ENCODE peak calls at places on chromosomes 7 and 10, in four cellular contexts. W, R, B and C are unnamed samples.

GRCh38 chr7:41189866-41190265 is 513.0 kb downstream of the INHBA start:
- DNase-seq in W (no peak), R (no peak), B (peak; percentile 97), C (no peak)

GRCh38 chr7:122182081-122182480 is 38.0 kb upstream of the AASS start:
- DNase-seq in W (no peak), R (no peak), B (no peak), C (no peak)

GRCh38 chr10:819326-819725 is 112.2 kb downstream of the LARP4B start:
- DNase-seq in W (no peak), R (no peak), B (no peak), C (no peak)

GRCh38 chr10:42975005-42975493 is 101.8 kb upstream of the RET start:
- DNase-seq in W (peak; percentile 41), R (no peak), B (no peak), C (no peak)

GRCh38 chr7:81715984-81716588 is 53.8 kb downstream of the HGF start:
- DNase-seq in W (peak; percentile 41), R (no peak), B (peak; percentile 42), C (peak; percentile 27)

GRCh38 chr7:27149817-27150567 is 2.4 kb downstream of the HOXA3 start:
- DNase-seq in W (no peak), R (no peak), B (no peak), C (peak; percentile 40)

GRCh38 chr10:118047363-118047719 is 600 bp upstream of the RAB11FIP2 start:
- DNase-seq in W (no peak), R (no peak), B (no peak), C (no peak)

GRCh38 chr7:139620676-139621344 is 97.3 kb downstream of the CLEC2L start:
- DNase-seq in W (peak; percentile 93), R (no peak), B (peak; percentile 40), C (peak; percentile 44)

GRCh38 chr7:28065721-28066285 is 114.8 kb downstream of the JAZF1 start:
- DNase-seq in W (no peak), R (no peak), B (no peak), C (no peak)

GRCh38 chr7:139153832-139154231 is 44.3 kb upstream of the ZC3HAV1 start:
- DNase-seq in W (no peak), R (no peak), B (peak; percentile 41), C (no peak)

GRCh38 chr7:73899731-73900142 is 38.8 kb downstream of the TMEM270 start:
- DNase-seq in W (peak; percentile 48), R (peak; percentile 69), B (no peak), C (no peak)

GRCh38 chr10:98268694-98269386 is 846 bp upstream of the LOXL4 start:
- DNase-seq in W (no peak), R (no peak), B (no peak), C (no peak)

GRCh38 chr7:67463983-67464382 is 467.4 kb downstream of the TYW1 start:
- DNase-seq in W (no peak), R (no peak), B (no peak), C (no peak)

GRCh38 chr7:44565097-44565794 is 8.5 kb downstream of the DDX56 start:
- DNase-seq in W (peak; percentile 94), R (no peak), B (peak; percentile 42), C (peak; percentile 78)

GRCh38 chr10:132774905-132775863 is 10.8 kb downstream of the NKX6-2 start:
- DNase-seq in W (peak; percentile 70), R (no peak), B (no peak), C (no peak)

GRCh38 chr10:103712898-103713498 is 142.4 kb downstream of the SH3PXD2A start:
- DNase-seq in W (peak; percentile 96), R (peak; percentile 33), B (peak; percentile 74), C (peak; percentile 89)

GRCh38 chr10:32149257-32149955 is 93.2 kb upstream of the KIF5B start:
- DNase-seq in W (peak; percentile 49), R (peak; percentile 19), B (peak; percentile 89), C (no peak)

GRCh38 chr10:33335550-33335799 is 1.0 kb upstream of the NRP1 start:
- DNase-seq in W (no peak), R (no peak), B (no peak), C (no peak)

GRCh38 chr10:132302911-132303310 is 4.8 kb downstream of the STK32C start:
- DNase-seq in W (peak; percentile 24), R (no peak), B (no peak), C (no peak)

GRCh38 chr7:23539494-23539907 is 7.7 kb upstream of the TRA2A start:
- DNase-seq in W (no peak), R (no peak), B (no peak), C (no peak)

GRCh38 chr10:15122477-15123030 is 25.4 kb downstream of the RPP38 start:
- DNase-seq in W (no peak), R (no peak), B (no peak), C (no peak)

GRCh38 chr10:78964952-78965633 is 103.7 kb upstream of the ZMIZ1 start:
- DNase-seq in W (peak; percentile 98), R (peak; percentile 47), B (peak; percentile 79), C (no peak)

GRCh38 chr10:110725809-110726641 is 81.9 kb downstream of the RBM20 start:
- DNase-seq in W (peak; percentile 66), R (no peak), B (peak; percentile 35), C (no peak)

GRCh38 chr7:132348341-132348740 is 227.9 kb downstream of the PLXNA4 start:
- DNase-seq in W (no peak), R (no peak), B (no peak), C (no peak)

GRCh38 chr10:129491123-129491734 is 24.2 kb downstream of the MGMT start:
- DNase-seq in W (no peak), R (no peak), B (peak; percentile 7), C (no peak)

GRCh38 chr7:4519819-4520520 is 162.1 kb upstream of the FOXK1 start:
- DNase-seq in W (no peak), R (no peak), B (peak; percentile 29), C (no peak)

GRCh38 chr7:157043745-157044144 is 33.3 kb upstream of the MNX1 start:
- DNase-seq in W (no peak), R (no peak), B (no peak), C (no peak)

GRCh38 chr7:90596745-90597526 is 815 bp downstream of the CDK14 start:
- DNase-seq in W (peak; percentile 50), R (no peak), B (peak; percentile 57), C (peak; percentile 28)

GRCh38 chr7:102830206-102830605 is 81.4 kb downstream of the FAM185A start:
- DNase-seq in W (no peak), R (no peak), B (no peak), C (no peak)

GRCh38 chr7:99828818-99829217 is 1.0 kb downstream of the CYP3A43 start:
- DNase-seq in W (peak; percentile 17), R (no peak), B (no peak), C (no peak)

GRCh38 chr10:127892743-127893142 is at the start of gene CLRN3:
- DNase-seq in W (no peak), R (no peak), B (no peak), C (no peak)

GRCh38 chr10:60139798-60140566 is 233.6 kb upstream of the CCDC6 start:
- DNase-seq in W (peak; percentile 59), R (no peak), B (peak; percentile 49), C (peak; percentile 22)

GRCh38 chr10:71837085-71837827 is 13.8 kb downstream of the PSAP start:
- DNase-seq in W (peak; percentile 82), R (no peak), B (peak; percentile 45), C (peak; percentile 16)
- H3K4me1 ChIP-seq in W (peaks cover 5% of the 10 kb centered on the region), R (peaks cover 41% of the 10 kb centered on the region), B (peaks cover 60% of the 10 kb centered on the region), C (peaks cover 44% of the 10 kb centered on the region)

GRCh38 chr10:26555719-26556368 is 117.7 kb downstream of the APBB1IP start:
- DNase-seq in W (no peak), R (no peak), B (peak; percentile 14), C (no peak)
- H3K36me3 ChIP-seq in W (no peaks in the 10 kb centered on the region), R (no peaks in the 10 kb centered on the region), B (no peaks in the 10 kb centered on the region), C (no peaks in the 10 kb centered on the region)

DNA sequence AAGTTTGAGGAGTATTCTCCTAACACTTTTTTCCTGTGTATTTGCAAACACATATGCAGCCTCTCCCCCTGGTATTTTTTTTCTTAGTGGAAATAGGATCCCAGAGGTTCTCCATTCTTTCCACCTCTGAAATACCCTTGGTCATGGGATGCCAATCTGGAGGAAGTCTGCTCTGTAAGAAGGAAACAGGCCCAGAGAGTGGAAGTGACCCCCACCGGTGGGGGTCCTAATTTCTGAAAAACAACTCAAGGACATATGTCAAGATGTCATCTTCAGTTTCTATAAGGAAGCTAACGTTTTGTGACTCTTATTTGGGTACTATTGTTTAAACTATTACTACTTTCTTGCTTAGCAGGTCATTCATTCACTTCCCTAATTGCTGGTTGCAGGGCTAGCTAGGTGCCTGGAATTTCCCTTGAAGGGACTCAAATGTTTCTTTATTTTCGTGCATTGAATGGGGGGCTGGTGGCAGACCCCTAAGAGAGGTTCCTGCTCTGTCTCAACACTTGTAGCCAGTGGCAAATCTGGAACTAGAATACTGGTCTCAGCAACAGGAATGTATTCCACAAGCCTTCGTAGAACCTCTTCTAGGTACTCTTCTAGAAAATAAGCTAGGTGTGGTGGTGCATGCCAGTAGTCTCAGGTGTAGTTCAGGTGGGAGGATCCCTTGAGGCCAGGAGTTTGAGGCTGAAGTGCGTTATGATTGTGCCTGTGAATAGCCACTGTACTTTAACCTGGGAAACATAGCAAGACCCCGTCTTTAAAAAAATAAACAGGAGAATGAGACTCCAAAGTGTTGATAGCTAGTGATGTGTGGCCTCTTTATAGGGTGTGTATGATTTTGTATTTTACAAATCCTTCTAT is 1.8 kb upstream of the ZNF775 start:
- DNase-seq in W (no peak), R (no peak), B (no peak), C (no peak)
- H3K4me1 ChIP-seq in W (peaks cover 14% of the 10 kb centered on the region), R (peaks cover 6% of the 10 kb centered on the region), B (peaks cover 26% of the 10 kb centered on the region), C (peaks cover 15% of the 10 kb centered on the region)

DNA sequence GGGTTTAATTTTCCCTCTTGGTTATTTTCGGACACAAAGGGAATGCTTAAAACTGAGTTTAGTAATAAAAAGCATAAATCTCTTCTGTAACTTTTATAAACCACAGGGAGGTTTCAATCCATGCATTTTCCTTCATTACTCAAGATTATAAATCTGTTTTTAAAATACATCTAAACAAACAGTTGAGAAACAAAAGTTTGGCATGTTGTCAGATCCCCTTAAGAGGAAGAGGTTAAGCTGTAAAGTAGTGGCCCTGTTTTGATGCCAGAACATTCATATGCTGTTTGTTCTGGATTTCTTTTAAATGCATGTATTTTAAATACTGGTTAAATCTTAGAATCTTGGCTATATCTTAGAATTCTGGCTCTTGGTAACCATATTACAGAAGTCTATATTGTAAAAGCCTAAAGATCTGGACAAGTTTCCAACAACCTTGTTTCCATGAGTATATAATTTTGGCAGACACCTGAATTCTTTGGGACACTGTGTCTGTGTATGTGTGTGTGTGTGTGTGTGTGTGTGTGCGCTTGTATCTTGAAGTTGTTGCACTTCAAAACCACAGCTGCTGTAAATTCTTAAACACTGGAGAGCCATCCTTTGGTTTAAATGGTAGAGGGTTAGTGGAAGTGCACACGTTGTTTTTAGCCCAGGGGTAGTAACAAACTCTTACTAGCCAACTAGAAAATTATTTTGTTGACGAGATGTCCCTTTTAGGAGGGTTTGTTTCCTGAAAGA is 6.8 kb upstream of the SEMA4G start:
- DNase-seq in W (no peak), R (no peak), B (no peak), C (no peak)
- H3K36me3 ChIP-seq in W (peaks cover 76% of the 10 kb centered on the region), R (peaks cover 45% of the 10 kb centered on the region), B (peaks cover 21% of the 10 kb centered on the region), C (peaks cover 29% of the 10 kb centered on the region)